ENCODE peak calls at places on chromosomes 2 and 18, in ten cellular contexts. One of them, this sample, is unnamed.
A peak's percentile ranks its signal among the peaks of the same experiment; 100 is the strongest.

GRCh38 chr18:70931942-70932814 is 643.3 kb downstream of the SOCS6 start:
- DNase-seq in fibroblast of villous mesenchyme: peak; percentile 11
- DNase-seq in astrocyte of the spinal cord: peak; percentile 50
- DNase-seq in stomach: no peak
- DNase-seq in BJ: no peak
- DNase-seq in dorsolateral prefrontal cortex: no peak
- DNase-seq in fibroblast of lung: peak; percentile 59
- DNase-seq in NB4: peak; percentile 48
- DNase-seq in tibial artery: no peak
- DNase-seq in cardiac muscle cell: peak; percentile 71
- DNase-seq in this sample: peak; percentile 1

GRCh38 chr2:101474752-101475384 is at the start of gene RFX8:
- DNase-seq in tibial artery: no peak
- DNase-seq in astrocyte of the spinal cord: peak; percentile 91
- DNase-seq in stomach: no peak
- DNase-seq in fibroblast of villous mesenchyme: peak; percentile 96
- DNase-seq in NB4: peak; percentile 99
- DNase-seq in BJ: peak; percentile 88
- DNase-seq in dorsolateral prefrontal cortex: no peak
- DNase-seq in fibroblast of lung: peak; percentile 96
- DNase-seq in cardiac muscle cell: peak; percentile 90
- DNase-seq in this sample: peak; percentile 97

GRCh38 chr2:163441603-163442002 is 294.2 kb downstream of the FIGN start:
- DNase-seq in fibroblast of lung: no peak
- DNase-seq in BJ: no peak
- DNase-seq in fibroblast of villous mesenchyme: no peak
- DNase-seq in dorsolateral prefrontal cortex: no peak
- DNase-seq in NB4: no peak
- DNase-seq in astrocyte of the spinal cord: no peak
- DNase-seq in stomach: no peak
- DNase-seq in tibial artery: no peak
- DNase-seq in cardiac muscle cell: no peak
- DNase-seq in this sample: no peak

GRCh38 chr2:241977557-241978300 is 108.2 kb downstream of the RTP5 start:
- DNase-seq in tibial artery: no peak
- DNase-seq in fibroblast of lung: no peak
- DNase-seq in stomach: peak; percentile 14
- DNase-seq in dorsolateral prefrontal cortex: no peak
- DNase-seq in cardiac muscle cell: no peak
- DNase-seq in NB4: no peak
- DNase-seq in BJ: no peak
- DNase-seq in fibroblast of villous mesenchyme: no peak
- DNase-seq in astrocyte of the spinal cord: no peak
- DNase-seq in this sample: no peak

GRCh38 chr18:10213526-10213925 is 240.9 kb upstream of the APCDD1 start:
- DNase-seq in dorsolateral prefrontal cortex: no peak
- DNase-seq in fibroblast of lung: peak; percentile 61
- DNase-seq in NB4: peak; percentile 92
- DNase-seq in astrocyte of the spinal cord: no peak
- DNase-seq in fibroblast of villous mesenchyme: peak; percentile 74
- DNase-seq in tibial artery: no peak
- DNase-seq in BJ: no peak
- DNase-seq in cardiac muscle cell: peak; percentile 77
- DNase-seq in stomach: no peak
- DNase-seq in this sample: peak; percentile 63

GRCh38 chr2:112679484-112679883 is 33.7 kb downstream of the SLC20A1 start:
- DNase-seq in tibial artery: no peak
- DNase-seq in fibroblast of lung: no peak
- DNase-seq in fibroblast of villous mesenchyme: no peak
- DNase-seq in stomach: no peak
- DNase-seq in NB4: no peak
- DNase-seq in dorsolateral prefrontal cortex: peak; percentile 15
- DNase-seq in astrocyte of the spinal cord: no peak
- DNase-seq in BJ: no peak
- DNase-seq in cardiac muscle cell: no peak
- DNase-seq in this sample: peak; percentile 54

GRCh38 chr2:29014811-29015414 is 33.8 kb downstream of the TOGARAM2 start:
- DNase-seq in cardiac muscle cell: peak; percentile 67
- DNase-seq in fibroblast of villous mesenchyme: no peak
- DNase-seq in fibroblast of lung: peak; percentile 31
- DNase-seq in dorsolateral prefrontal cortex: no peak
- DNase-seq in tibial artery: no peak
- DNase-seq in astrocyte of the spinal cord: peak; percentile 85
- DNase-seq in NB4: peak; percentile 93
- DNase-seq in stomach: peak; percentile 42
- DNase-seq in BJ: no peak
- DNase-seq in this sample: no peak

GRCh38 chr2:207813942-207814341 is 44.2 kb upstream of the FZD5 start:
- DNase-seq in fibroblast of villous mesenchyme: no peak
- DNase-seq in fibroblast of lung: no peak
- DNase-seq in astrocyte of the spinal cord: no peak
- DNase-seq in cardiac muscle cell: no peak
- DNase-seq in stomach: no peak
- DNase-seq in NB4: no peak
- DNase-seq in tibial artery: no peak
- DNase-seq in BJ: no peak
- DNase-seq in dorsolateral prefrontal cortex: no peak
- DNase-seq in this sample: no peak

GRCh38 chr2:109376115-109376514 is 237.7 kb downstream of the SEPTIN10 start:
- DNase-seq in fibroblast of villous mesenchyme: no peak
- DNase-seq in stomach: peak; percentile 23
- DNase-seq in dorsolateral prefrontal cortex: no peak
- DNase-seq in cardiac muscle cell: no peak
- DNase-seq in fibroblast of lung: no peak
- DNase-seq in astrocyte of the spinal cord: peak; percentile 48
- DNase-seq in BJ: no peak
- DNase-seq in NB4: no peak
- DNase-seq in tibial artery: peak; percentile 18
- DNase-seq in this sample: peak; percentile 42

GRCh38 chr2:203732072-203732952 is 25.9 kb downstream of the CD28 start:
- DNase-seq in astrocyte of the spinal cord: no peak
- DNase-seq in tibial artery: no peak
- DNase-seq in stomach: no peak
- DNase-seq in BJ: no peak
- DNase-seq in cardiac muscle cell: no peak
- DNase-seq in NB4: no peak
- DNase-seq in fibroblast of lung: no peak
- DNase-seq in fibroblast of villous mesenchyme: no peak
- DNase-seq in dorsolateral prefrontal cortex: no peak
- DNase-seq in this sample: no peak

GRCh38 chr2:96584017-96584416 is 47.5 kb downstream of the ARID5A start:
- DNase-seq in cardiac muscle cell: peak; percentile 68
- DNase-seq in fibroblast of villous mesenchyme: peak; percentile 37
- DNase-seq in stomach: no peak
- DNase-seq in BJ: no peak
- DNase-seq in NB4: no peak
- DNase-seq in dorsolateral prefrontal cortex: no peak
- DNase-seq in fibroblast of lung: no peak
- DNase-seq in tibial artery: no peak
- DNase-seq in astrocyte of the spinal cord: no peak
- DNase-seq in this sample: no peak

GRCh38 chr2:191638079-191638801 is 39.7 kb upstream of the NABP1 start:
- DNase-seq in NB4: peak; percentile 25
- DNase-seq in tibial artery: no peak
- DNase-seq in fibroblast of villous mesenchyme: peak; percentile 69
- DNase-seq in astrocyte of the spinal cord: no peak
- DNase-seq in cardiac muscle cell: no peak
- DNase-seq in stomach: no peak
- DNase-seq in BJ: no peak
- DNase-seq in dorsolateral prefrontal cortex: no peak
- DNase-seq in fibroblast of lung: no peak
- DNase-seq in this sample: peak; percentile 23

GRCh38 chr2:191637182-191638078 is 40.5 kb upstream of the NABP1 start:
- DNase-seq in BJ: no peak
- DNase-seq in fibroblast of lung: peak; percentile 58
- DNase-seq in dorsolateral prefrontal cortex: no peak
- DNase-seq in tibial artery: no peak
- DNase-seq in fibroblast of villous mesenchyme: peak; percentile 44
- DNase-seq in stomach: no peak
- DNase-seq in astrocyte of the spinal cord: peak; percentile 53
- DNase-seq in cardiac muscle cell: peak; percentile 44
- DNase-seq in NB4: peak; percentile 33
- DNase-seq in this sample: peak; percentile 73

GRCh38 chr2:191635333-191636234 is 42.4 kb upstream of the NABP1 start:
- DNase-seq in tibial artery: no peak
- DNase-seq in fibroblast of lung: peak; percentile 46
- DNase-seq in BJ: peak; percentile 73
- DNase-seq in stomach: no peak
- DNase-seq in NB4: no peak
- DNase-seq in cardiac muscle cell: peak; percentile 67
- DNase-seq in astrocyte of the spinal cord: peak; percentile 92
- DNase-seq in dorsolateral prefrontal cortex: no peak
- DNase-seq in fibroblast of villous mesenchyme: peak; percentile 53
- DNase-seq in this sample: peak; percentile 93

GRCh38 chr2:191636235-191636543 is 41.7 kb upstream of the NABP1 start:
- DNase-seq in fibroblast of lung: peak; percentile 55
- DNase-seq in stomach: no peak
- DNase-seq in fibroblast of villous mesenchyme: peak; percentile 64
- DNase-seq in dorsolateral prefrontal cortex: no peak
- DNase-seq in tibial artery: no peak
- DNase-seq in NB4: no peak
- DNase-seq in astrocyte of the spinal cord: peak; percentile 91
- DNase-seq in BJ: no peak
- DNase-seq in cardiac muscle cell: peak; percentile 65
- DNase-seq in this sample: peak; percentile 94

DNA sequence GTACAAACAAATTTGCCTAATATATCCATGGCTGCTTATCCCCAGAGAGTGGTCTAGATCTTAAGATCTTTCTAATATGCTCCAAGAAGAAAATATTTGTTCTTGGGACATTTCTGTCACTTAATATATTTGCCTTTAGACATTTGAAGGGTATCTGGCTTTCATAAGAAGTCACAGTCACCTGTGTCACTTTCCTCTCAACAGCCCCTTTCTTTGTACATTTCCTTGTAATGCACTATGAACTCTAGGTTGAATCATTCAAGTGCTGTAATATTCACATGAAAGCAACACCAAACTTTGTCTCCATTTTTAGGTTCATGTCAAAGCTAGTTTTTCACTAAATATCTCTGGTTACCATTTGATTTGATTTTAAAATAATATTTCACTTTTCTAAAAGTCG is 41.4 kb upstream of the NABP1 start:
- DNase-seq in fibroblast of villous mesenchyme: no peak
- DNase-seq in cardiac muscle cell: no peak
- DNase-seq in BJ: no peak
- DNase-seq in tibial artery: no peak
- DNase-seq in NB4: no peak
- DNase-seq in astrocyte of the spinal cord: no peak
- DNase-seq in dorsolateral prefrontal cortex: no peak
- DNase-seq in stomach: no peak
- DNase-seq in fibroblast of lung: no peak
- DNase-seq in this sample: no peak
- H3K4me3 ChIP-seq in fibroblast of villous mesenchyme: no peak overlapping the region
- H3K4me3 ChIP-seq in cardiac muscle cell: no peak overlapping the region
- H3K4me3 ChIP-seq in BJ: no peak overlapping the region
- H3K4me3 ChIP-seq in tibial artery: no peak overlapping the region
- H3K4me3 ChIP-seq in NB4: no peak overlapping the region
- H3K4me3 ChIP-seq in astrocyte of the spinal cord: no peak overlapping the region
- H3K4me3 ChIP-seq in dorsolateral prefrontal cortex: no peak overlapping the region
- H3K4me3 ChIP-seq in stomach: no peak overlapping the region
- H3K4me3 ChIP-seq in fibroblast of lung: no peak overlapping the region
- H3K4me3 ChIP-seq in this sample: no peak overlapping the region

DNA sequence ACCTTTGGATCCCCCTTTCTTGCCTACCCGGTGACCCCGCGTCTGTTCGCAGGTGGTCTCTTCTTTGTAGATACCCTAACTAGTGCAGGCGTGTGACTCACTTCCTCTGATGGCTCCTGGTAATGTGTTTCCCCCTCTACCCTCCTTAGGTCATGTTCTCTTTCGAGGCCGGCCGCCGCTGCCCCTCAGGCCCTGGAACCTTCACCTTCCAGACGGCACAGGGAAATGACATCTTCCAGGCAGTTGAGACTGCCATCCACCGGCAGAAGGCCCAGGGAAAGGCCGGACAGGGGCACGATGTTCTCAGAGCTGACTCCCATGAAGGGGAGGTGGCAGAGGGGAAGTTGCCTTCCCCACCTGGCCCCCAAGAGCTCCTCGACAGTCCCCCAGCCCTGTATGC is 1.6 kb downstream of the DOK1 start:
- DNase-seq in dorsolateral prefrontal cortex: no peak
- DNase-seq in fibroblast of villous mesenchyme: no peak
- DNase-seq in BJ: no peak
- DNase-seq in tibial artery: no peak
- DNase-seq in astrocyte of the spinal cord: no peak
- DNase-seq in cardiac muscle cell: no peak
- DNase-seq in fibroblast of lung: no peak
- DNase-seq in stomach: no peak
- DNase-seq in NB4: no peak
- DNase-seq in this sample: no peak
- TF ChIP-seq CTCF in dorsolateral prefrontal cortex: no peak
- TF ChIP-seq CTCF in fibroblast of villous mesenchyme: no peak
- TF ChIP-seq CTCF in BJ: no peak
- TF ChIP-seq CTCF in tibial artery: no peak
- TF ChIP-seq CTCF in astrocyte of the spinal cord: no peak
- TF ChIP-seq CTCF in cardiac muscle cell: no peak
- TF ChIP-seq CTCF in fibroblast of lung: no peak
- TF ChIP-seq CTCF in stomach: no peak
- TF ChIP-seq CTCF in NB4: no peak
- TF ChIP-seq CTCF in this sample: no peak

GRCh38 chr2:239146741-239147181 is 254.1 kb downstream of the HDAC4 start:
- DNase-seq in NB4: no peak
- DNase-seq in astrocyte of the spinal cord: no peak
- DNase-seq in fibroblast of villous mesenchyme: no peak
- DNase-seq in stomach: no peak
- DNase-seq in dorsolateral prefrontal cortex: no peak
- DNase-seq in BJ: no peak
- DNase-seq in cardiac muscle cell: no peak
- DNase-seq in tibial artery: no peak
- DNase-seq in fibroblast of lung: no peak
- DNase-seq in this sample: no peak
- H3K4me3 ChIP-seq in NB4: no peak overlapping the region
- H3K4me3 ChIP-seq in astrocyte of the spinal cord: no peak overlapping the region
- H3K4me3 ChIP-seq in fibroblast of villous mesenchyme: no peak overlapping the region
- H3K4me3 ChIP-seq in stomach: no peak overlapping the region
- H3K4me3 ChIP-seq in dorsolateral prefrontal cortex: no peak overlapping the region
- H3K4me3 ChIP-seq in BJ: no peak overlapping the region
- H3K4me3 ChIP-seq in cardiac muscle cell: no peak overlapping the region
- H3K4me3 ChIP-seq in tibial artery: no peak overlapping the region
- H3K4me3 ChIP-seq in fibroblast of lung: no peak overlapping the region
- H3K4me3 ChIP-seq in this sample: no peak overlapping the region

DNA sequence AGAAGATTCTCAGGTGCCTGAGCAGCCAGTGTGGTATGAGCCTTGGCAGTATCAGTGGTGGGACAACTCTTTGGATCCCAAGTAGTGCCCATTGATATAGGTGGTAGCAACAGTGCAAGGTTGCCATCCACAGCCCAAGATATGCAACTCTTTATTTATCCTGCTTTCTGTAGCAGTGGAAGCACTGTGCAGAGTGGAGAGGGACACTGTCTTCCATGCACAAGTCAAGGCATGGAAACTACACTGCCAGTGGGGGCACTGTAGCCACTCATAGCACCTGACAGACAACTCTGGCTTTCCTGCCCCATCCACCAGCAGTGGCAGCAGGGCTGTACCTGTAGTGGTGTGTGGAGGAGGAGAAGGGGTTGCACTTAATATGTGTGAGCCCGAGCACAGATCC is 409.6 kb upstream of the TMEFF2 start:
- DNase-seq in cardiac muscle cell: no peak
- DNase-seq in astrocyte of the spinal cord: no peak
- DNase-seq in tibial artery: no peak
- DNase-seq in fibroblast of villous mesenchyme: no peak
- DNase-seq in NB4: peak; percentile 2
- DNase-seq in BJ: no peak
- DNase-seq in fibroblast of lung: no peak
- DNase-seq in dorsolateral prefrontal cortex: no peak
- DNase-seq in stomach: no peak
- DNase-seq in this sample: no peak
- TF ChIP-seq CTCF in cardiac muscle cell: no peak
- TF ChIP-seq CTCF in astrocyte of the spinal cord: no peak
- TF ChIP-seq CTCF in tibial artery: no peak
- TF ChIP-seq CTCF in fibroblast of villous mesenchyme: no peak
- TF ChIP-seq CTCF in NB4: no peak
- TF ChIP-seq CTCF in BJ: no peak
- TF ChIP-seq CTCF in fibroblast of lung: no peak
- TF ChIP-seq CTCF in dorsolateral prefrontal cortex: no peak
- TF ChIP-seq CTCF in stomach: no peak
- TF ChIP-seq CTCF in this sample: no peak